ENCODE peak calls at places on chromosomes 12 and 14, in ten cellular contexts. Y, Q, R, H, A, K, T, W, L and N are unnamed samples.

GRCh38 chr12:118402251-118402650 is 25.9 kb downstream of the SUDS3 start:
- DNase-seq in Y (no peak), Q (no peak), R (no peak), H (no peak), A (no peak), K (no peak), T (no peak), W (no peak), L (no peak), N (peak)

GRCh38 chr12:100211698-100212097 is 11.1 kb downstream of the ACTR6 start:
- DNase-seq in Y (no peak), Q (no peak), R (no peak), H (no peak), A (no peak), K (no peak), T (no peak), W (no peak), L (no peak), N (no peak)

GRCh38 chr12:6840428-6841138 is at the start of gene GNB3:
- DNase-seq in Y (no peak), Q (no peak), R (no peak), H (no peak), A (no peak), K (no peak), T (no peak), W (no peak), L (no peak), N (no peak)

GRCh38 chr12:40733871-40734270 is 41.6 kb downstream of the CNTN1 start:
- DNase-seq in Y (no peak), Q (no peak), R (no peak), H (no peak), A (no peak), K (no peak), T (no peak), W (no peak), L (no peak), N (no peak)

GRCh38 chr12:11862794-11863193 is 207.9 kb upstream of the BCL2L14 start:
- DNase-seq in Y (no peak), Q (no peak), R (no peak), H (no peak), A (no peak), K (peak), T (no peak), W (no peak), L (no peak), N (peak)

GRCh38 chr12:95351745-95352144 is 122.2 kb upstream of the METAP2 start:
- DNase-seq in Y (no peak), Q (no peak), R (no peak), H (no peak), A (no peak), K (no peak), T (no peak), W (no peak), L (no peak), N (no peak)

GRCh38 chr12:96258451-96258933 is 64.3 kb downstream of the ELK3 start:
- DNase-seq in Y (no peak), Q (peak), R (peak), H (no peak), A (no peak), K (peak), T (no peak), W (no peak), L (no peak), N (no peak)

GRCh38 chr12:83818888-83819287 is 1093.7 kb downstream of the SLC6A15 start:
- DNase-seq in Y (no peak), Q (no peak), R (no peak), H (no peak), A (no peak), K (no peak), T (no peak), W (no peak), L (no peak), N (no peak)

GRCh38 chr12:57984629-57985151 is 43.3 kb downstream of the ATP23 start:
- DNase-seq in Y (no peak), Q (no peak), R (no peak), H (no peak), A (no peak), K (no peak), T (no peak), W (no peak), L (no peak), N (no peak)

GRCh38 chr14:79466938-79467527 is 744.3 kb downstream of the DIO2 start:
- DNase-seq in Y (no peak), Q (no peak), R (no peak), H (no peak), A (no peak), K (no peak), T (no peak), W (no peak), L (no peak), N (no peak)

GRCh38 chr14:89429206-89430091 is 12.4 kb upstream of the FOXN3 start:
- DNase-seq in Y (no peak), Q (peak), R (no peak), H (no peak), A (no peak), K (no peak), T (peak), W (no peak), L (no peak), N (no peak)

GRCh38 chr12:75196865-75197264 is 12.8 kb downstream of the KCNC2 start:
- DNase-seq in Y (no peak), Q (no peak), R (no peak), H (no peak), A (no peak), K (no peak), T (no peak), W (no peak), L (no peak), N (no peak)

GRCh38 chr14:55508676-55509075 is 68.3 kb upstream of the TBPL2 start:
- DNase-seq in Y (no peak), Q (no peak), R (no peak), H (no peak), A (no peak), K (no peak), T (no peak), W (no peak), L (no peak), N (no peak)

GRCh38 chr12:72296389-72296788 is 24.2 kb downstream of the TRHDE start:
- DNase-seq in Y (no peak), Q (no peak), R (no peak), H (no peak), A (no peak), K (no peak), T (no peak), W (no peak), L (no peak), N (peak)

GRCh38 chr12:2925322-2925995 is 33.7 kb upstream of the TEAD4 start:
- DNase-seq in Y (no peak), Q (no peak), R (no peak), H (no peak), A (no peak), K (no peak), T (no peak), W (no peak), L (no peak), N (peak)

GRCh38 chr14:72275242-72275641 is 343.0 kb downstream of the RGS6 start:
- DNase-seq in Y (no peak), Q (no peak), R (no peak), H (no peak), A (no peak), K (no peak), T (no peak), W (no peak), L (no peak), N (no peak)

GRCh38 chr12:52832960-52833905 is 878 bp downstream of the KRT79 start:
- DNase-seq in Y (no peak), Q (no peak), R (no peak), H (no peak), A (no peak), K (no peak), T (no peak), W (no peak), L (no peak), N (no peak)

GRCh38 chr12:51190820-51191219 is 17.9 kb upstream of the TFCP2 start:
- DNase-seq in Y (no peak), Q (no peak), R (no peak), H (no peak), A (no peak), K (no peak), T (no peak), W (no peak), L (no peak), N (no peak)

GRCh38 chr14:75333523-75334190 is 55.0 kb downstream of the FOS start:
- DNase-seq in Y (no peak), Q (no peak), R (no peak), H (peak), A (no peak), K (no peak), T (no peak), W (no peak), L (no peak), N (no peak)